ENCODE peak calls at places on chromosomes 6 and 20, in five cellular contexts. One of them, this sample, is unnamed.

GRCh38 chr6:125872259-125872921 is 81.6 kb downstream of the NCOA7 start:
- DNase-seq in endothelial cell of umbilical vein: no peak
- DNase-seq in heart left ventricle: no peak
- DNase-seq in choroid plexus epithelial cell: peak; percentile 21
- DNase-seq in fibroblast of pulmonary artery: peak; percentile 39
- DNase-seq in this sample: no peak

GRCh38 chr6:14258695-14259655 is 141.4 kb downstream of the CD83 start:
- DNase-seq in choroid plexus epithelial cell: no peak
- DNase-seq in fibroblast of pulmonary artery: no peak
- DNase-seq in heart left ventricle: no peak
- DNase-seq in endothelial cell of umbilical vein: no peak
- DNase-seq in this sample: no peak

GRCh38 chr6:139134817-139135577 is at the start of gene HECA:
- DNase-seq in fibroblast of pulmonary artery: peak; percentile 96
- DNase-seq in endothelial cell of umbilical vein: peak; percentile 93
- DNase-seq in choroid plexus epithelial cell: peak; percentile 97
- DNase-seq in heart left ventricle: peak; percentile 99
- DNase-seq in this sample: peak; percentile 93

GRCh38 chr6:50187212-50188055 is 137.7 kb upstream of the DEFB112 start:
- DNase-seq in fibroblast of pulmonary artery: no peak
- DNase-seq in heart left ventricle: no peak
- DNase-seq in choroid plexus epithelial cell: no peak
- DNase-seq in endothelial cell of umbilical vein: no peak
- DNase-seq in this sample: no peak

GRCh38 chr20:34213213-34213612 is 28.0 kb upstream of the ASIP start:
- DNase-seq in heart left ventricle: no peak
- DNase-seq in endothelial cell of umbilical vein: no peak
- DNase-seq in choroid plexus epithelial cell: no peak
- DNase-seq in fibroblast of pulmonary artery: no peak
- DNase-seq in this sample: no peak

GRCh38 chr6:89984926-89985743 is 90.9 kb downstream of the GJA10 start:
- DNase-seq in endothelial cell of umbilical vein: no peak
- DNase-seq in choroid plexus epithelial cell: peak; percentile 49
- DNase-seq in heart left ventricle: peak; percentile 89
- DNase-seq in fibroblast of pulmonary artery: peak; percentile 42
- DNase-seq in this sample: peak; percentile 82

GRCh38 chr6:139920027-139920851 is 545.8 kb upstream of the CITED2 start:
- DNase-seq in choroid plexus epithelial cell: no peak
- DNase-seq in endothelial cell of umbilical vein: no peak
- DNase-seq in heart left ventricle: no peak
- DNase-seq in fibroblast of pulmonary artery: peak; percentile 39
- DNase-seq in this sample: no peak

GRCh38 chr20:18188446-18188845 is 50.8 kb downstream of the KAT14 start:
- DNase-seq in choroid plexus epithelial cell: peak; percentile 84
- DNase-seq in heart left ventricle: no peak
- DNase-seq in endothelial cell of umbilical vein: no peak
- DNase-seq in fibroblast of pulmonary artery: no peak
- DNase-seq in this sample: peak; percentile 7

GRCh38 chr6:118902731-118903130 is 8.8 kb downstream of the ASF1A start:
- DNase-seq in endothelial cell of umbilical vein: peak; percentile 36
- DNase-seq in choroid plexus epithelial cell: peak; percentile 54
- DNase-seq in heart left ventricle: no peak
- DNase-seq in fibroblast of pulmonary artery: peak; percentile 30
- DNase-seq in this sample: peak; percentile 41

GRCh38 chr6:2883673-2884072 is 19.4 kb downstream of the SERPINB9 start:
- DNase-seq in fibroblast of pulmonary artery: no peak
- DNase-seq in choroid plexus epithelial cell: no peak
- DNase-seq in heart left ventricle: no peak
- DNase-seq in endothelial cell of umbilical vein: no peak
- DNase-seq in this sample: no peak

GRCh38 chr6:169212436-169212835 is 41.2 kb downstream of the THBS2 start:
- DNase-seq in endothelial cell of umbilical vein: peak; percentile 31
- DNase-seq in fibroblast of pulmonary artery: peak; percentile 54
- DNase-seq in choroid plexus epithelial cell: peak; percentile 47
- DNase-seq in heart left ventricle: no peak
- DNase-seq in this sample: no peak

GRCh38 chr6:32825966-32826365 is 9.2 kb upstream of the HLA-DOB start:
- DNase-seq in choroid plexus epithelial cell: peak; percentile 58
- DNase-seq in fibroblast of pulmonary artery: peak; percentile 86
- DNase-seq in heart left ventricle: no peak
- DNase-seq in endothelial cell of umbilical vein: peak; percentile 48
- DNase-seq in this sample: peak; percentile 68

GRCh38 chr6:166567107-166567506 is 19.4 kb downstream of the RAMACL start:
- DNase-seq in heart left ventricle: no peak
- DNase-seq in endothelial cell of umbilical vein: peak; percentile 42
- DNase-seq in fibroblast of pulmonary artery: peak; percentile 96
- DNase-seq in choroid plexus epithelial cell: peak; percentile 95
- DNase-seq in this sample: peak; percentile 100

GRCh38 chr6:149861603-149862423 is 2.3 kb downstream of the LRP11 start:
- DNase-seq in endothelial cell of umbilical vein: peak; percentile 25
- DNase-seq in choroid plexus epithelial cell: no peak
- DNase-seq in fibroblast of pulmonary artery: no peak
- DNase-seq in heart left ventricle: no peak
- DNase-seq in this sample: no peak

GRCh38 chr6:88376759-88377387 is 210.7 kb upstream of the CNR1 start:
- DNase-seq in endothelial cell of umbilical vein: peak; percentile 73
- DNase-seq in choroid plexus epithelial cell: peak; percentile 94
- DNase-seq in fibroblast of pulmonary artery: peak; percentile 76
- DNase-seq in heart left ventricle: no peak
- DNase-seq in this sample: peak; percentile 94

GRCh38 chr6:159499034-159499433 is 194.0 kb downstream of the SOD2 start:
- DNase-seq in heart left ventricle: no peak
- DNase-seq in choroid plexus epithelial cell: no peak
- DNase-seq in endothelial cell of umbilical vein: no peak
- DNase-seq in fibroblast of pulmonary artery: no peak
- DNase-seq in this sample: no peak

GRCh38 chr6:129593233-129593564 is 116.8 kb downstream of the ARHGAP18 start:
- DNase-seq in endothelial cell of umbilical vein: no peak
- DNase-seq in choroid plexus epithelial cell: peak; percentile 75
- DNase-seq in fibroblast of pulmonary artery: peak; percentile 60
- DNase-seq in heart left ventricle: no peak
- DNase-seq in this sample: peak; percentile 38

GRCh38 chr20:6037082-6037481 is 16.8 kb downstream of the LRRN4 start:
- DNase-seq in fibroblast of pulmonary artery: no peak
- DNase-seq in heart left ventricle: no peak
- DNase-seq in endothelial cell of umbilical vein: no peak
- DNase-seq in choroid plexus epithelial cell: no peak
- DNase-seq in this sample: no peak

GRCh38 chr20:33672426-33673114 is 1.7 kb downstream of the NECAB3 start:
- DNase-seq in heart left ventricle: no peak
- DNase-seq in choroid plexus epithelial cell: peak; percentile 60
- DNase-seq in endothelial cell of umbilical vein: no peak
- DNase-seq in fibroblast of pulmonary artery: no peak
- DNase-seq in this sample: peak; percentile 18

GRCh38 chr6:38671885-38672467 is 31.0 kb downstream of the GLO1 start:
- DNase-seq in heart left ventricle: no peak
- DNase-seq in fibroblast of pulmonary artery: peak; percentile 79
- DNase-seq in choroid plexus epithelial cell: peak; percentile 86
- DNase-seq in endothelial cell of umbilical vein: peak; percentile 60
- DNase-seq in this sample: peak; percentile 74

GRCh38 chr6:10316327-10316726 is 98.5 kb downstream of the TFAP2A start:
- DNase-seq in choroid plexus epithelial cell: peak; percentile 1
- DNase-seq in endothelial cell of umbilical vein: no peak
- DNase-seq in heart left ventricle: no peak
- DNase-seq in fibroblast of pulmonary artery: peak; percentile 50
- DNase-seq in this sample: no peak

GRCh38 chr6:7979831-7980230 is 69.2 kb upstream of the TXNDC5 start:
- DNase-seq in fibroblast of pulmonary artery: no peak
- DNase-seq in choroid plexus epithelial cell: no peak
- DNase-seq in endothelial cell of umbilical vein: no peak
- DNase-seq in heart left ventricle: no peak
- DNase-seq in this sample: no peak

GRCh38 chr20:22815584-22815983 is 219.5 kb upstream of the SSTR4 start:
- DNase-seq in heart left ventricle: no peak
- DNase-seq in endothelial cell of umbilical vein: no peak
- DNase-seq in choroid plexus epithelial cell: no peak
- DNase-seq in fibroblast of pulmonary artery: no peak
- DNase-seq in this sample: no peak

GRCh38 chr6:11163932-11164331 is 52.4 kb upstream of the ERVFRD-1 start:
- DNase-seq in heart left ventricle: no peak
- DNase-seq in choroid plexus epithelial cell: no peak
- DNase-seq in fibroblast of pulmonary artery: no peak
- DNase-seq in endothelial cell of umbilical vein: no peak
- DNase-seq in this sample: no peak

GRCh38 chr6:132798820-132799538 is 542 bp upstream of the SLC18B1 start:
- DNase-seq in choroid plexus epithelial cell: peak; percentile 70
- DNase-seq in fibroblast of pulmonary artery: peak; percentile 72
- DNase-seq in heart left ventricle: peak; percentile 64
- DNase-seq in endothelial cell of umbilical vein: peak; percentile 86
- DNase-seq in this sample: peak; percentile 65

GRCh38 chr6:44237813-44238433 is 9.0 kb upstream of the HSP90AB1 start:
- DNase-seq in endothelial cell of umbilical vein: peak; percentile 67
- DNase-seq in choroid plexus epithelial cell: peak; percentile 62
- DNase-seq in heart left ventricle: peak; percentile 82
- DNase-seq in fibroblast of pulmonary artery: peak; percentile 60
- DNase-seq in this sample: peak; percentile 53

GRCh38 chr6:101716810-101717209 is 323.3 kb downstream of the GRIK2 start:
- DNase-seq in endothelial cell of umbilical vein: no peak
- DNase-seq in fibroblast of pulmonary artery: no peak
- DNase-seq in heart left ventricle: no peak
- DNase-seq in choroid plexus epithelial cell: no peak
- DNase-seq in this sample: no peak

GRCh38 chr20:31572701-31573554 is 32.2 kb upstream of the ID1 start:
- DNase-seq in fibroblast of pulmonary artery: peak; percentile 99
- DNase-seq in heart left ventricle: peak; percentile 96
- DNase-seq in choroid plexus epithelial cell: peak; percentile 99
- DNase-seq in endothelial cell of umbilical vein: peak; percentile 99
- DNase-seq in this sample: peak; percentile 99
- H3K4me3 ChIP-seq in fibroblast of pulmonary artery: peak overlapping the region; percentile 60
- H3K4me3 ChIP-seq in heart left ventricle: peak overlapping the region; percentile 61
- H3K4me3 ChIP-seq in choroid plexus epithelial cell: peak overlapping the region; percentile 53
- H3K4me3 ChIP-seq in endothelial cell of umbilical vein: peak overlapping the region; percentile 31
- H3K4me3 ChIP-seq in this sample: peak overlapping the region; percentile 64

DNA sequence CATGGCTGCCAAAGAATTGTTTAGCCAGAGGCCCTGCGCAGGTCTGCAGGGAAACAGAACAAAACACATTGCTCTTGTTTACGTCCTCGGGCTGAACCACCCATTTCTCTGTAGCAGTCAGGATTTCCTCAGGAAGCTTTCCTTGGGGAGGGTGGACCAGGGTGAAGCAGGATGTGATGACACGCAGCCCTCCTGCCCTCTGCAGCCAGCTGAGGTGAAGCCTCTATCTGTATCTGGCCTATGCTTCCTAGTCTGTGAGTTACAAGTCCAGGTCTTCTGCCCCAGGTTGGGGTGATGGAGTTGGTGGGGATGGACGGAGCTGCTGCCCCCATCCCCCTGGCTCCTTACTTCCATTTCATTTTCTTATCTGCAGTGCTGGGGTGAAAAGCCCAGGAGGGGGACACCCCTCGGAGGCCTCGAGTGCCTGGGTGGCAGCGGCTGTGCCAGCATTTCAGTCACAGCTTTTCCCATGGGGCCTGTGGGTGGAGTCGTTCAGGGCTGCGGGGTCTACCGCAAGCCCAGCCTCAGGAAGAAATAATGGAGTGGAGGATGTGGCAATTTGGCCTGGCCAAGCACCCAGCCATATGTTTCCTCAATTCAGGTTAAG is 24.9 kb downstream of the SASH1 start:
- DNase-seq in choroid plexus epithelial cell: peak; percentile 81
- DNase-seq in heart left ventricle: peak; percentile 81
- DNase-seq in endothelial cell of umbilical vein: peak; percentile 99
- DNase-seq in fibroblast of pulmonary artery: peak; percentile 97
- DNase-seq in this sample: peak; percentile 82
- H3K4me3 ChIP-seq in choroid plexus epithelial cell: no peak overlapping the region
- H3K4me3 ChIP-seq in heart left ventricle: peak overlapping the region; percentile 12
- H3K4me3 ChIP-seq in endothelial cell of umbilical vein: no peak overlapping the region
- H3K4me3 ChIP-seq in fibroblast of pulmonary artery: no peak overlapping the region
- H3K4me3 ChIP-seq in this sample: no peak overlapping the region

GRCh38 chr6:137970368-137970767 is 103.3 kb downstream of the TNFAIP3 start:
- DNase-seq in choroid plexus epithelial cell: no peak
- DNase-seq in fibroblast of pulmonary artery: no peak
- DNase-seq in endothelial cell of umbilical vein: no peak
- DNase-seq in heart left ventricle: no peak
- DNase-seq in this sample: no peak

GRCh38 chr6:137968901-137969300 is 101.8 kb downstream of the TNFAIP3 start:
- DNase-seq in fibroblast of pulmonary artery: peak; percentile 30
- DNase-seq in choroid plexus epithelial cell: peak; percentile 17
- DNase-seq in endothelial cell of umbilical vein: no peak
- DNase-seq in heart left ventricle: no peak
- DNase-seq in this sample: no peak

GRCh38 chr6:137969874-137970273 is 102.8 kb downstream of the TNFAIP3 start:
- DNase-seq in choroid plexus epithelial cell: no peak
- DNase-seq in heart left ventricle: no peak
- DNase-seq in fibroblast of pulmonary artery: no peak
- DNase-seq in endothelial cell of umbilical vein: no peak
- DNase-seq in this sample: no peak

GRCh38 chr6:137968468-137968804 is 101.4 kb downstream of the TNFAIP3 start:
- DNase-seq in endothelial cell of umbilical vein: no peak
- DNase-seq in choroid plexus epithelial cell: no peak
- DNase-seq in fibroblast of pulmonary artery: no peak
- DNase-seq in heart left ventricle: no peak
- DNase-seq in this sample: no peak

DNA sequence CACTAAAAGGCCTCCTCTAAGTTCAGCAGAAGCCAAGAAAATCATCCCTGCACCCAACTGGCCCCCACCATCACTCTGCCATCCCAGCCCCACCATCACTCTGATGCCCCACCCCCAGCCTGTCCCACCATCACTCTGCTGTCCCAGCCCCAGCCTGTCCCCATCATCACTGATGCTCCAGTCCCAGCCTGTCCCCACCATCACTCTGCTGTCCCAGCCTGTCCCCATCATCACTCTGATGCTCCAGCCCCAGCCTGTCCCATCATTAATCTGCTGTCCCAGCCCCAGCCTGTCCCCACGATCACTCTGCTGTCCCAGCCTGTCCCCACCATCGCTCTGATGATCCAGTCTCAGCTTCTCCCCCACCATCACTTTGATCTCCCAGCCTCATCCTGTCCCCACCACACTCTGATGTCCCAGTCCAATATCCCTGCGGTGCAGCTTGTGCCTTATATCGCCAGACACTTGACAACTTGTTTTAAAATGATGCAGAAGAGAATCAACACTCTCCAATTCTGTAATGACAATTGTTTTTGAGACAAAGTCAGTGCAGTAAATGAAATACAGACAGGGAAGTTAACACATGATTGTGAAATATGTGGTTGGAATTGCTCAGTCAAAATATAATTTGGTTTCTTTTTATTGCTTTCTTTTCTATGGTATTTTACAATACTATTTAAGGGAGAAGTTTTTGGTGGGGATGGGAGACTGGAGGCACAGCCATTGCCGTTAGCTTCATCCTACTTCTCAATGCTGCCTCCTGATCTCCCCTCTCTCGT is 100.8 kb downstream of the TNFAIP3 start:
- DNase-seq in choroid plexus epithelial cell: peak; percentile 56
- DNase-seq in fibroblast of pulmonary artery: peak; percentile 66
- DNase-seq in heart left ventricle: no peak
- DNase-seq in endothelial cell of umbilical vein: no peak
- DNase-seq in this sample: peak; percentile 61
- H3K4me3 ChIP-seq in choroid plexus epithelial cell: no peak overlapping the region
- H3K4me3 ChIP-seq in fibroblast of pulmonary artery: no peak overlapping the region
- H3K4me3 ChIP-seq in heart left ventricle: no peak overlapping the region
- H3K4me3 ChIP-seq in endothelial cell of umbilical vein: no peak overlapping the region
- H3K4me3 ChIP-seq in this sample: no peak overlapping the region

DNA sequence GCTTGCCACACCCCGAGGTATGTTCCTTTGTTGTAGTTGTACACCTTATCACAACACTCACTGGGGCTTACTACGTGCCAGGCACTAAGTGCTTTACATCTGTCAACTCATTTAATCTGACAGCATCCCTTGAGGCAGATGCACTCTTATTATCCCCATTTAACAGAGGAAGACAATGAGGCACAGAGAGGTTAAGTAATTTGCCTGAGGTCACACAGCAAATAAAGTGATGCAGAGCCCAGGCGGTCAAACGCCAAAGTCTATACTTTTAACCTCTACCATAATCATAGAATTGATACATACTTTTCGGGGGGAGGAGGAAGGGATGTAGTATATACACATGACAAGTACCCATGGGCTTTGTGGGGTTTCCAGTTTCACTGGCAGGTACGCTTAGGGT is 37.7 kb downstream of the MDFI start:
- DNase-seq in choroid plexus epithelial cell: no peak
- DNase-seq in fibroblast of pulmonary artery: no peak
- DNase-seq in heart left ventricle: no peak
- DNase-seq in endothelial cell of umbilical vein: no peak
- DNase-seq in this sample: no peak
- H3K4me3 ChIP-seq in choroid plexus epithelial cell: no peak overlapping the region
- H3K4me3 ChIP-seq in fibroblast of pulmonary artery: no peak overlapping the region
- H3K4me3 ChIP-seq in heart left ventricle: no peak overlapping the region
- H3K4me3 ChIP-seq in endothelial cell of umbilical vein: no peak overlapping the region
- H3K4me3 ChIP-seq in this sample: no peak overlapping the region

This sample was measured in fibroblast of mammary gland.